ENCODE peak calls at places on chromosomes 5 and 9, in nine cellular contexts. H, G, Z, Y, U, I, K, N and V are unnamed samples.

GRCh38 chr5:3324421-3325101 is 271.1 kb upstream of the IRX1 start:
- DNase-seq in N (no peak), H (no peak), K (no peak), G (no peak), Z (no peak), Y (no peak), I (no peak), U (no peak), V (no peak)

GRCh38 chr5:36442352-36442751 is 140.7 kb upstream of the RANBP3L start:
- DNase-seq in Z (peak; percentile 27), K (no peak), H (no peak), G (no peak), U (no peak), I (no peak), N (no peak), Y (peak; percentile 93), V (no peak)

GRCh38 chr5:80387063-80387768 is 20.6 kb upstream of the ZFYVE16 start:
- DNase-seq in Z (no peak), I (no peak), Y (no peak), N (no peak), H (no peak), U (no peak), G (no peak), K (no peak), V (no peak)

GRCh38 chr5:76477576-76477975 is 74.5 kb downstream of the IQGAP2 start:
- DNase-seq in I (no peak), U (no peak), G (no peak), Z (no peak), Y (no peak), K (no peak), H (no peak), N (no peak), V (no peak)

GRCh38 chr5:180592176-180592575 is 877 bp upstream of the SCGB3A1 start:
- DNase-seq in K (no peak), G (no peak), I (peak; percentile 13), Y (no peak), N (no peak), H (no peak), Z (no peak), U (no peak), V (no peak)

GRCh38 chr9:134128727-134129679 is 6.9 kb upstream of the WDR5 start:
- DNase-seq in H (no peak), K (no peak), Y (no peak), Z (no peak), N (no peak), U (no peak), G (no peak), I (no peak), V (no peak)

GRCh38 chr5:140041492-140042421 is 1.3 kb downstream of the NRG2 start:
- DNase-seq in N (peak; percentile 85), K (peak; percentile 12), H (no peak), Z (peak; percentile 42), U (peak; percentile 65), Y (peak; percentile 52), G (no peak), I (peak; percentile 51), V (peak; percentile 25)

GRCh38 chr9:33748633-33749304 is 46.6 kb upstream of the PRSS3 start:
- DNase-seq in U (no peak), K (no peak), N (no peak), H (no peak), G (peak; percentile 37), I (peak; percentile 78), Z (no peak), Y (no peak), V (no peak)

GRCh38 chr5:132419517-132420468 is 50.3 kb downstream of the SLC22A5 start:
- DNase-seq in U (peak; percentile 83), N (peak; percentile 88), H (peak; percentile 55), I (peak; percentile 85), Z (peak; percentile 84), G (peak; percentile 64), Y (peak; percentile 69), K (peak; percentile 72), V (peak; percentile 82)

GRCh38 chr9:110912701-110913291 is 125.5 kb downstream of the LPAR1 start:
- DNase-seq in N (peak; percentile 50), Z (peak; percentile 58), K (peak; percentile 80), Y (no peak), I (no peak), U (no peak), H (no peak), G (no peak), V (peak; percentile 83)

GRCh38 chr5:36078430-36078829 is 11.7 kb upstream of the UGT3A2 start:
- DNase-seq in I (no peak), G (no peak), Z (no peak), H (no peak), Y (no peak), U (no peak), N (no peak), K (no peak), V (no peak)

GRCh38 chr5:179269781-179270543 is 75.3 kb downstream of the ADAMTS2 start:
- DNase-seq in I (peak; percentile 38), H (no peak), Z (no peak), Y (no peak), U (peak; percentile 61), G (no peak), N (peak; percentile 85), K (no peak), V (no peak)

GRCh38 chr9:134391319-134392231 is 65.3 kb downstream of the RXRA start:
- DNase-seq in H (no peak), K (no peak), N (no peak), Y (no peak), I (peak; percentile 84), G (peak; percentile 81), Z (no peak), U (no peak), V (no peak)

GRCh38 chr9:35792044-35792813 is 838 bp downstream of the NPR2 start:
- DNase-seq in K (no peak), U (no peak), Z (no peak), G (no peak), Y (no peak), I (no peak), H (no peak), N (no peak), V (no peak)

GRCh38 chr9:35790025-35790384 is 1.4 kb upstream of the NPR2 start:
- DNase-seq in U (no peak), Z (no peak), G (no peak), I (no peak), H (no peak), N (no peak), Y (no peak), K (no peak), V (no peak)

GRCh38 chr9:35789541-35789940 is 1.9 kb upstream of the NPR2 start:
- DNase-seq in K (no peak), U (no peak), N (no peak), Y (no peak), Z (no peak), I (no peak), H (no peak), G (no peak), V (no peak)

GRCh38 chr9:35791321-35791921 is at the start of gene NPR2:
- DNase-seq in G (no peak), I (no peak), K (peak; percentile 9), H (no peak), N (peak; percentile 77), Y (peak; percentile 10), U (peak; percentile 65), Z (no peak), V (peak; percentile 30)

DNA sequence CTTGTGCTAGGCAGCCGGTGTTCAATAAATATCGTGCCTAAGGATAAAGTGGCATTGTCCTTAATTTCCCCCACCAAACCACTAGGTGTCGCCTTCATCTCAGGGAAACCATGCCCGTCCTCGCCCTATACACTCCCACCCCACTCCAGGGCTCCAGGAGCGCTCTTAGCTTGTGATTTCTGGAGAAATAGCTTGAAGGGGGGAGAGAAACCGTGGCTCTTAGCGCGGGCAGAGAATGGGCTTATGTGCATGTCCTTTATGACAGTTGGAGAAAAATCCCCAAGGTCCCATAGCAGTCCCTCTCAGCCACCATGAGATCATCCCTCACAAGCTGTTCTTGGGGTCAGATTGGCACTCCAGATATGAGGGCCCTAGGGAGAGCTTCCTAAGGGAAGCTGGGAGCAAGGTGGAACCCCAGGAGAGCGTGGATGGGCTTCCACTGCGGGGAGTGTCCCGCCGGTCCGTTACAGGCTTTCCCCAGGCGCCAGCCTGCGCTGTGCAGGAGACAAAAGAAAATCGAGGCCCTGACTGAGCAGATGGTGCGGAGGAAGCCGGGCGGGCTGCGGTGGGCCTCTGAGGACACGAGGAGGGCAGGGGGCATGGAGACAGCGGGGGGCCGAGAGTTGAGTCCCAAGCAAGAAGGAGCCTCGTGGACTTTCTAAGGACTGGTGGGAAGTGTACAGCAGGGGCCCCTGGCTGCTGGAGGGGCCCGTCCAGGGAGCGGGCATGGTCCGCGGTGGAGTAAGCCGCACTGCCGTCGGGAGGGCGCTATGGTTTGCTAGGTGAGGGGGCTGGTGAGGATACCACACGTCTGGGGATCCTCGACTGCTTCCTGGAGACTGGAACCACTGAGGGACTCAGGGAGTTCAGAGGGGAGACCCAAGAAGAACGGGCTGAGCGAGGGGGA is 753 bp upstream of the NPR2 start:
- DNase-seq in U (no peak), Y (peak; percentile 81), G (peak; percentile 61), I (peak; percentile 83), K (peak; percentile 83), H (peak; percentile 65), N (peak; percentile 93), Z (peak; percentile 65), V (peak; percentile 92)
- H3K4me3 ChIP-seq in U (peak overlapping the region; percentile 50), Y (no peak overlapping the region), G (no peak overlapping the region), I (peak overlapping the region; percentile 55), K (no peak overlapping the region), H (no peak overlapping the region), N (peak overlapping the region; percentile 24), Z (no peak overlapping the region), V (peak overlapping the region; percentile 63)

GRCh38 chr5:123350744-123351143 is 72.5 kb downstream of the CEP120 start:
- DNase-seq in U (no peak), I (no peak), N (no peak), K (peak; percentile 49), Z (no peak), G (no peak), Y (peak; percentile 9), H (no peak), V (no peak)

GRCh38 chr5:123340928-123341327 is 82.3 kb downstream of the CEP120 start:
- DNase-seq in I (no peak), G (no peak), Y (no peak), Z (no peak), H (no peak), K (no peak), U (no peak), N (no peak), V (no peak)

GRCh38 chr5:123344819-123345426 is 78.3 kb downstream of the CEP120 start:
- DNase-seq in Z (peak; percentile 28), I (no peak), G (no peak), N (peak; percentile 62), K (peak; percentile 52), H (no peak), Y (peak; percentile 43), U (no peak), V (peak; percentile 71)
- H3K4me3 ChIP-seq in Z (no peak overlapping the region), I (no peak overlapping the region), G (no peak overlapping the region), N (no peak overlapping the region), K (no peak overlapping the region), H (no peak overlapping the region), Y (no peak overlapping the region), U (no peak overlapping the region), V (peak overlapping the region; percentile 4)

GRCh38 chr9:76474419-76474818 is 15.4 kb downstream of the GCNT1 start:
- DNase-seq in K (no peak), H (no peak), Z (no peak), G (no peak), I (no peak), U (no peak), Y (no peak), N (no peak), V (no peak)
- H3K4me3 ChIP-seq in K (no peak overlapping the region), H (no peak overlapping the region), Z (no peak overlapping the region), G (no peak overlapping the region), I (no peak overlapping the region), U (no peak overlapping the region), Y (no peak overlapping the region), N (no peak overlapping the region), V (no peak overlapping the region)

GRCh38 chr9:94861589-94862241 is 135.2 kb downstream of the AOPEP start:
- DNase-seq in N (peak; percentile 73), G (no peak), Z (peak; percentile 51), K (peak; percentile 85), Y (peak; percentile 72), I (no peak), H (peak; percentile 41), U (no peak), V (peak; percentile 74)
- H3K4me3 ChIP-seq in N (no peak overlapping the region), G (no peak overlapping the region), Z (no peak overlapping the region), K (no peak overlapping the region), Y (no peak overlapping the region), I (no peak overlapping the region), H (no peak overlapping the region), U (no peak overlapping the region), V (no peak overlapping the region)